ENCODE peak calls at places on chromosomes 11 and 22, in six cellular contexts. Z is adrenal gland, L is right lobe of liver, O is IMR-90, N is stomach, Q is A549. W is an unnamed sample.
A peak's percentile ranks its signal among the peaks of the same experiment; 100 is the strongest.

GRCh38 chr22:50399751-50400331 is 56.7 kb downstream of the PPP6R2 start:
- DNase-seq in Z (no peak), Q (peak; percentile 49), N (peak; percentile 42), L (no peak), O (no peak), W (peak; percentile 38)

GRCh38 chr22:36144886-36145541 is 15.5 kb downstream of the APOL3 start:
- DNase-seq in Z (peak; percentile 68), O (peak; percentile 69), L (peak; percentile 75), Q (peak; percentile 62), N (peak; percentile 70), W (no peak)

GRCh38 chr11:108857382-108857781 is 192.5 kb downstream of the DDX10 start:
- DNase-seq in Q (no peak), O (no peak), Z (no peak), N (no peak), L (no peak), W (no peak)

GRCh38 chr11:19374189-19374588 is 133.4 kb upstream of the E2F8 start:
- DNase-seq in L (no peak), Z (peak; percentile 48), N (no peak), O (peak; percentile 96), Q (peak; percentile 70), W (no peak)

GRCh38 chr11:13440100-13440855 is 22.7 kb downstream of the BTBD10 start:
- DNase-seq in Q (peak; percentile 78), N (no peak), L (no peak), O (peak; percentile 97), Z (peak; percentile 51), W (peak; percentile 54)

GRCh38 chr22:35435201-35435712 is 35.3 kb downstream of the MCM5 start:
- DNase-seq in Q (no peak), Z (no peak), N (no peak), L (no peak), O (no peak), W (no peak)

GRCh38 chr11:119084663-119085522 is at the start of gene HMBS:
- DNase-seq in O (peak; percentile 94), Z (peak; percentile 89), N (peak; percentile 94), L (peak; percentile 96), Q (peak; percentile 92), W (peak; percentile 97)

GRCh38 chr11:17738350-17739207 is 4.0 kb downstream of the KCNC1 start:
- DNase-seq in N (no peak), L (no peak), Q (no peak), Z (no peak), O (no peak), W (no peak)

GRCh38 chr11:64752106-64752970 is 7.4 kb downstream of the PYGM start:
- DNase-seq in L (no peak), Z (no peak), O (no peak), N (no peak), Q (no peak), W (no peak)

GRCh38 chr11:23123766-23124165 is 263.5 kb upstream of the CCDC179 start:
- DNase-seq in O (peak; percentile 51), N (no peak), L (no peak), Q (peak; percentile 16), Z (peak; percentile 34), W (no peak)

GRCh38 chr11:33930317-33931021 is 38.6 kb upstream of the LMO2 start:
- DNase-seq in N (no peak), Z (no peak), Q (no peak), L (no peak), O (no peak), W (no peak)
- TF ChIP-seq POLR2A in N (no peak), Z (no peak), Q (no peak), L (no peak), O (no peak), W (no peak)

GRCh38 chr11:469684-470667 is 19.9 kb downstream of the PTDSS2 start:
- DNase-seq in Z (peak; percentile 62), N (peak; percentile 63), O (peak; percentile 81), L (peak; percentile 91), Q (peak; percentile 58), W (peak; percentile 68)
- TF ChIP-seq CTCF in Z (peak; percentile 52), N (no peak), O (peak; percentile 46), L (peak; percentile 19), Q (no peak), W (no peak)

DNA sequence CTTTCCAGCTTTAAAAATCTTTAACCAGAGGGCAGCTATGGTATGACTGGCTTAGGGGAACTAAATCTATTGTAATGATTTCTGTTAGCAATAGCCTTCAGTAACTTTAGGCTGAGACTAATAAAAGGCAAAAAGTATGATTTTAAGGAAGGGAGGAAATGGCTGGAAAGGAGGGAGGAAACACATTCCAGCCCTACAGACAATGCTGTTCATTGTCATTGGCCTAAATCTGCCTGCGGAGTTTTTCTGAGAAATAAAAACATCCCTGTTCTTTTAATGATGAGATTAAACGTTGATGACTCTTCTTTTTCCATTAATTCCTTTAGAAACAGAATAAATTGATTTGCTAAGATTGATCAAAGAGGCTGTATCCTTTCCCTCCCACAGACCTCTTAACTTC is 99.6 kb upstream of the GRAMD1B start:
- DNase-seq in Z (no peak), O (no peak), N (no peak), L (no peak), Q (no peak), W (no peak)
- TF ChIP-seq POLR2A in Z (no peak), O (no peak), N (no peak), L (no peak), Q (no peak), W (no peak)

DNA sequence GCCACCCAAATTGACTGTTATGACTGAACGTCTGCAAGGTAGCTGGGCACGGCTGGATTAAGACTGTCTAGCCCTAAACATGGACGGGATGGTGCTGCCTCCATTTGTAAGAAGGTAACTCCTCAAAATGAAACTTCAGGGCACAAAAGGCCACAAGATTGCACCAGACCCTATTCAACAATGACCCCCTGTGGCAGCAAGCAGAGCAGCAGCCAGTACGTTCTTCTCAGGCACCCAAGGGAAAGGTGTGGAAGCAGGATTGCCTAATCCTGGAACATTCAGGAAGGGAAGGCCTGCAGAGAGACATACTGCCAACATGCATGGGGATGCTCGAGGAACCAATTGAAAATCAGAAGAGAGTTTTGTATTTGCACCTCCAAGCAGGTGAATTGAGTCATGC is 4.5 kb upstream of the TBX10 start:
- DNase-seq in N (no peak), L (no peak), Q (peak; percentile 65), Z (no peak), O (no peak), W (no peak)
- TF ChIP-seq CTCF in N (no peak), L (peak; percentile 24), Q (no peak), Z (no peak), O (peak; percentile 9), W (no peak)

GRCh38 chr22:17563936-17564391 is 666 bp downstream of the SLC25A18 start:
- DNase-seq in N (no peak), O (peak; percentile 27), Q (no peak), L (no peak), Z (no peak), W (no peak)
- TF ChIP-seq POLR2A in N (no peak), O (no peak), Q (no peak), L (no peak), Z (no peak), W (no peak)

GRCh38 chr22:42270512-42271190 is at the start of gene TCF20:
- DNase-seq in N (peak; percentile 82), O (peak; percentile 62), Q (peak; percentile 51), L (peak; percentile 84), Z (peak; percentile 76), W (peak; percentile 92)

GRCh38 chr22:42271191-42271813 is 849 bp upstream of the TCF20 start:
- DNase-seq in Z (no peak), L (no peak), O (no peak), Q (no peak), N (no peak), W (no peak)

GRCh38 chr22:42268852-42269406 is 1.5 kb downstream of the TCF20 start:
- DNase-seq in L (no peak), Q (no peak), N (no peak), Z (no peak), O (no peak), W (no peak)

GRCh38 chr22:42270178-42270511 is 308 bp downstream of the TCF20 start:
- DNase-seq in O (no peak), Z (peak; percentile 43), Q (peak; percentile 22), N (no peak), L (no peak), W (peak; percentile 27)

GRCh38 chr22:42269407-42270177 is 861 bp downstream of the TCF20 start:
- DNase-seq in Z (peak; percentile 52), N (peak; percentile 80), L (peak; percentile 83), O (no peak), Q (peak; percentile 64), W (peak; percentile 93)
- TF ChIP-seq CTCF in Z (no peak), N (peak; percentile 23), L (no peak), O (no peak), Q (no peak), W (peak; percentile 34)

GRCh38 chr11:60767388-60767811 is 10.7 kb downstream of the MS4A15 start:
- DNase-seq in Z (no peak), O (no peak), N (no peak), Q (peak; percentile 21), L (no peak), W (no peak)

GRCh38 chr11:60766547-60766946 is 9.9 kb downstream of the MS4A15 start:
- DNase-seq in N (no peak), O (no peak), L (no peak), Q (no peak), Z (no peak), W (no peak)

GRCh38 chr11:60769273-60769672 is 12.6 kb downstream of the MS4A15 start:
- DNase-seq in L (no peak), Q (no peak), O (no peak), N (no peak), Z (no peak), W (no peak)

GRCh38 chr11:60769811-60770210 is 13.1 kb downstream of the MS4A15 start:
- DNase-seq in Z (no peak), N (no peak), Q (no peak), L (no peak), O (no peak), W (no peak)

DNA sequence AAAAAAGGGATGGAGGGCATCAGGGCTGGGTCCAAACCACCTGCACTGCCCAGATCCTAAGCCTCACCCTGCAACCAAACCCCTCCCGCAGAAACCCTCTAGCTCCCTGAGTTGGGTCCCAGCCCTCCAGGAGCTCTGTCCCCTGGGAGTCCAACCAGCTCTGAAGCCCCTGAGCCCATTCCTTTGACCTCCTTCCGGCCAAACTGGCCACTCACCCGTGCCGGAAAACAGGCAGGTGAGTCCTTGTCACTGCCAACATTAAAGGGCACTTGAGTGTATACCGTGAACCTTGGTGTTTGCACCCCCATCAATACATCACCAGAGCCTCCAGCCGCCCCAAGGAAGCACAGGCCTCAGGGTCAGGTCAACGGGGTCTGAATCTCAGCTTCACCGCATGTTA is 11.5 kb downstream of the MS4A15 start:
- DNase-seq in N (no peak), L (no peak), Q (no peak), O (no peak), Z (no peak), W (peak; percentile 38)
- TF ChIP-seq POLR2A in N (no peak), L (no peak), Q (no peak), O (no peak), Z (no peak), W (no peak)

DNA sequence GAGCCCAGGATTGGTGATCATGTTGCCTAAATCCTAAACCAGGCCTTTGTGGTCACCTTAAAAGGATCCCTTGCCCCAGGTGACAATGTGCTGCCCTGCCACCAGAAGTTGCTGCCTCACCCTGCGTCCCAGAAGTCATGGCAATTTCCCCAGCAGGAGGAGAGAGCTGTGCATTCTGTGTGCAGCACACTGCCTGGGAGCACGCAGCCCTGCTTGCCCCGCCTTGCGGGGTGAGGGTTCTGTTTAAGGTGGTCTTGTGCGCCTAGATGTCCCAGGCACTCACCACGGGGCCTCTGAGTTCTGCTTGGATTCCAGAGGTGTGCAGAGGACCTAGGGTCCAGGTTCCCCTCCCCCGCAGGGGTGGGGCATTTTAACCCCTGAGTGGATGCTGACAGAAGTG is 95.0 kb downstream of the GRAMD1B start:
- DNase-seq in L (no peak), N (no peak), Q (no peak), Z (no peak), O (no peak), W (no peak)
- TF ChIP-seq CTCF in L (no peak), N (no peak), Q (no peak), Z (no peak), O (no peak), W (no peak)

W was measured in Peyer's patch.